ENCODE peak calls at places on chromosomes 4 and X, in four cellular contexts. S is H9, Z is H1, R is mesenchymal stem cell. M is an unnamed sample.
A peak's percentile ranks its signal among the peaks of the same experiment; 100 is the strongest.

GRCh38 chrX:38205037-38205436 is 15.6 kb downstream of the SRPX start:
- DNase-seq in S (no peak), Z (no peak), R (no peak), M (no peak)

GRCh38 chrX:125940985-125941384 is 225.1 kb downstream of the DCAF12L2 start:
- DNase-seq in S (no peak), Z (no peak), R (no peak), M (no peak)

GRCh38 chr4:83212041-83212851 is 72.4 kb downstream of the COQ2 start:
- DNase-seq in S (no peak), Z (no peak), R (no peak), M (peak; percentile 28)

GRCh38 chr4:158676076-158676475 is 4.0 kb downstream of the ETFDH start:
- DNase-seq in S (no peak), Z (no peak), R (no peak), M (no peak)

GRCh38 chr4:1980561-1981041 is 28.2 kb downstream of the NELFA start:
- DNase-seq in S (no peak), Z (no peak), R (no peak), M (no peak)

GRCh38 chr4:140049024-140049923 is 104.7 kb downstream of the MAML3 start:
- DNase-seq in S (peak; percentile 89), Z (no peak), R (peak; percentile 44), M (peak; percentile 99)

GRCh38 chr4:52594961-52595360 is 64.1 kb downstream of the USP46 start:
- DNase-seq in S (no peak), Z (no peak), R (peak; percentile 88), M (peak; percentile 26)

GRCh38 chr4:75919914-75920313 is 17.7 kb upstream of the PPEF2 start:
- DNase-seq in S (no peak), Z (no peak), R (no peak), M (no peak)

GRCh38 chrX:69312141-69312670 is 147.0 kb upstream of the PJA1 start:
- DNase-seq in S (no peak), Z (no peak), R (no peak), M (no peak)

GRCh38 chr4:39227906-39228305 is 45.6 kb downstream of the WDR19 start:
- DNase-seq in S (no peak), Z (no peak), R (no peak), M (no peak)

GRCh38 chr4:119310826-119311225 is 11.1 kb downstream of the FABP2 start:
- DNase-seq in S (no peak), Z (no peak), R (no peak), M (no peak)

GRCh38 chr4:137651128-137651527 is 118.8 kb upstream of the PCDH18 start:
- DNase-seq in S (no peak), Z (no peak), R (peak; percentile 83), M (no peak)

GRCh38 chr4:112823631-112824030 is 186.7 kb downstream of the LARP7 start:
- DNase-seq in S (no peak), Z (no peak), R (no peak), M (no peak)

GRCh38 chrX:38654302-38654701 is 93.0 kb downstream of the TSPAN7 start:
- DNase-seq in S (no peak), Z (no peak), R (peak; percentile 23), M (peak; percentile 50)

GRCh38 chr4:185878633-185879032 is 66.6 kb upstream of the SORBS2 start:
- DNase-seq in S (no peak), Z (no peak), R (no peak), M (no peak)

GRCh38 chrX:108641589-108642272 is 94.6 kb downstream of the IRS4 start:
- DNase-seq in S (no peak), Z (no peak), R (no peak), M (no peak)

GRCh38 chrX:130179170-130179569 is 7.4 kb downstream of the RAB33A start:
- DNase-seq in S (no peak), Z (no peak), R (no peak), M (no peak)
- H3K27ac ChIP-seq in S (no peak overlapping the region), Z (no peak overlapping the region), R (no peak overlapping the region), M (no peak overlapping the region)

GRCh38 chr4:7943211-7943610 is 3.5 kb upstream of the AFAP1 start:
- DNase-seq in S (no peak), Z (no peak), R (no peak), M (no peak)

GRCh38 chr4:7939377-7940108 is at the start of gene AFAP1:
- DNase-seq in S (peak; percentile 92), Z (no peak), R (peak; percentile 82), M (peak; percentile 94)

GRCh38 chr4:7942019-7942556 is 2.4 kb upstream of the AFAP1 start:
- DNase-seq in S (no peak), Z (no peak), R (no peak), M (no peak)

GRCh38 chr4:7938513-7939376 is 916 bp downstream of the AFAP1 start:
- DNase-seq in S (no peak), Z (no peak), R (peak; percentile 65), M (peak; percentile 71)

DNA sequence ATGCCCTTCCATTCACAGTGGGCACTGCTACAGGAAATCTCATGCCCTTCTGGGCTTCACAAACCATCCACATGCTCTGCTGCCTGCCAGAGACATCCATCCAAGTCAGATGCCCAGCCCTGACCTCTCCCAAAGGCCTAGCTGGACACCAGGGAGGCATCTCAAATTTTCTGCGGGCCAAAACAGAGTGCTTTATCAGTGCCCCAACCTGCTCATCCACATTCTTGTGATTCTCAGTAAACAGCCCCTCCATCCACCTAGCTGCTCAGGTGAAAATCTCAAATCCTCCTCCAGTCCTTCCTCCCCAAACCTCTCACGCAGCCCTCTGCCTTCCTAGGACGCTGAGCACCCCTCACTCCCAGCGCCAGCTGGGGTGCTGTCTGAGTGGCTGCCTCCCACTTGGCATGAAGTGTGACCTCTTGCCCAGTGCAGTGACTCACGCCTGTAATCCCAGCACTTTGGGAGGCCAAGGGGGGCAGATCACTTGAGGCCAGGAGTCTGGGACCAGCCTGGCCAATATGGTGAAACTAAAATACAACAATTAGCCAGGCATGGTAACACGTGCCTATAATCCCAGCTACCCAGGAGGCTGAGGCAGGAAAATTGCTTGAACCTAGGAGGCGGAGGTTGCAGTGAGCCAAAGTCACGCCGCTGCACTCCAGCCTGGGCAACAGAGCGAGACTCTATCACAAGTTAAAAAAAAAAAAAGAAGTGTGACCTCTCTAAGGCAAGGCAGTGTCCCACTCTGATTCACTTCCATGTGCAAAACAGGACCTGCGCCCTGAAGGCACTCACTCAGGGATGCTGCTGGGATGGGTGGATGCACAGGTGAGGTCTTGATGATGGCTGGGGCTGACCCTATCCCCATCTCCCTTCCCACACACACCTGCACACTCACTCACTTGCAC is 1.7 kb upstream of the AFAP1 start:
- DNase-seq in S (peak; percentile 57), Z (no peak), R (peak; percentile 66), M (peak; percentile 94)
- H4K8ac ChIP-seq in S (no peak overlapping the region), Z (peak overlapping the region; percentile 79), R (peak overlapping the region; percentile 19), M (no peak overlapping the region)

DNA sequence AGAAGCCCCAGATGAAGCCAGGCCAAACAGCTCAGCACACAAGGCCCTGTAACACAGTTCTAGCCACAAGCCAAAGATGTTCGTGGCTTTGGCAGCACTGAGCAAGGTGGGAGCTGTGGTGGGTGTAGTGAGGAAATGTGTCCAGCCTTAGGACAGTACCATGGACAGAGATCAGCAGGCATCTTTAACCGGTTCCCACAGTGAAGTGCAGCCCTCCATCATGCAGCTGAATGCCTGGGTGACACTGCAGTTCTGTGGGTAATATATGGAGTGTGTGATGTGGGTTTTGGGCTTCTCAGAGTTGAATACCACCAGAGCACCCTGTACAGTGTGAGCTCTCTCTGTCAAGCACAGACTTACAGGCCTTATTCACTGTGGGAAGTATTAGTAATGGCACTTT is 6.0 kb upstream of the NEXMIF start:
- DNase-seq in S (no peak), Z (no peak), R (no peak), M (peak; percentile 37)
- H3K4me2 ChIP-seq in S (no peak overlapping the region), Z (no peak overlapping the region), R (no peak overlapping the region), M (no peak overlapping the region)

DNA sequence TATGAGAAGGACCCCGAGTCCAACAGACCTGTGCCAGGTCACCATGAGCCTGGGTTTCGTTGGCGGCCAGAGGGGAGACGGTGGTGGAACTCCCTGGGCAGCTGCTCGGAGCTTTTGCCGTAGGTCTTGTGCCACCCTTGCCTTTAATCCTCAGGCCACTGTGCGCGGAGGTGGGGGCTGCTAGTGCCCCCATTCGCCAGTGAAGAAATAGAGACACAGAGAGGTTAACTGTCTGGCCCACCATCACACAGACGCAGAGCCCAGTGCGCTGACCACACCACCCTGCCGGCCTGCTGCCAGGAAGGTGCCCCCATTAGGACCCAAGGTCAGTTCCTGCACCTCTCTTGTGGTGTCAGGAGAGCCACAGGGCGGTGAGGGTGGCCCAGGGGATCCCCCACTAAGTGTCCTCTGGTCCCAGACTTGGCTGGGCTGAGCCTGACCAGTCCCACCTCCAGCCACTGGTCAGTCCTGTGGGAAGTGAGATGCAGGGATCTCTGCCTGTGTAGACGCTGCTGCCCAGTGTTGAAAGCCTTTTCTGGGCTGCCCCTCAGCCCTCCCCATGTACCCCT is 28.3 kb upstream of the HTRA3 start:
- DNase-seq in S (no peak), Z (no peak), R (no peak), M (no peak)
- H3K27ac ChIP-seq in S (no peak overlapping the region), Z (no peak overlapping the region), R (no peak overlapping the region), M (no peak overlapping the region)

GRCh38 chr4:188201851-188202250 is 62.6 kb downstream of the TRIML1 start:
- DNase-seq in S (no peak), Z (no peak), R (no peak), M (no peak)

GRCh38 chr4:188206783-188207182 is 67.5 kb downstream of the TRIML1 start:
- DNase-seq in S (no peak), Z (no peak), R (no peak), M (no peak)
- H4K8ac ChIP-seq in S (peak overlapping the region; percentile 25), Z (no peak overlapping the region), R (no peak overlapping the region), M (no peak overlapping the region)

GRCh38 chr4:687975-688694 is 816 bp downstream of the SLC49A3 start:
- DNase-seq in S (peak; percentile 86), Z (no peak), R (no peak), M (peak; percentile 52)
- H3K4me2 ChIP-seq in S (peak overlapping the region; percentile 20), Z (peak overlapping the region; percentile 68), R (peak overlapping the region; percentile 66), M (peak overlapping the region; percentile 43)

GRCh38 chrX:72045141-72045540 is 86.6 kb downstream of the RTL5 start:
- DNase-seq in S (no peak), Z (no peak), R (no peak), M (peak; percentile 86)
- H3K27ac ChIP-seq in S (no peak overlapping the region), Z (peak overlapping the region; percentile 83), R (no peak overlapping the region), M (no peak overlapping the region)

DNA sequence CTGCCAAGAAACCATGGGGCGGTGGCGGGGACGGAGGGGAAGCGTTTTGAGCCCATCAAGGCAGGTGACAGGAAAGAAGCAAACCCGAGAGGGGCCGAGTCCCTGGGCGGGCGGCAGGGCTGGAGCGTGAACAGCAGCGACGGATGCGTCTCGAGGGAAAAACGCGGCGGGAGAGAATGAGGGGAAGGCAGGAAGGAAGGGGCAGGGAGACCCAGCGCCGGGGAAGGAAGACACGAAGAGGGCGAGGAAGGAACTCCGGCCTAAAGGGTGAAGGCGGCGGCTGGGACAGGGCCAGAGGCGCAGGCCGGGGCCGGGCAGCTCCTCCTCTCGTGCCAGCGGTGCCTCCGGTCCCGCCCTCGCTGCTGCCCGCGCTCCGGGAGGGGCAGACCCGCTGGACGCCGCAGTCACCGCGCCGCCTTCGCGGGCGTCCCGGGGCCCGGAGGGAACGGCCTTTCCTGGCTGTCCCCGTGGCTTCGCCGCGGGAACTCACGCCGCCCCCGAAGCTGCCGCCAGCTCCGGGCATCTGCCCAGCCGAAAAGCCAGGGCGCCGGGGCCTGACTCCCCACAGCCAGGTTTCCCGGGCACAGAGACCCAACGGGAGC is 751 bp upstream of the RGS12 start:
- DNase-seq in S (peak; percentile 53), Z (no peak), R (peak; percentile 62), M (peak; percentile 42)
- H4K8ac ChIP-seq in S (no peak overlapping the region), Z (no peak overlapping the region), R (peak overlapping the region; percentile 46), M (no peak overlapping the region)

M was measured in mesendoderm.